ENCODE peak calls at places on chromosome 12, in ten cellular contexts. C is stimulated activated CD4-positive, alpha-beta T cell treated with anti-CD3 and anti-CD28 coated beads, Interleukin-12 subunit alpha, Interleukin-12 subunit beta, amount 100 ng/mL, for 4 hours; V is BE2C; F is NCI-H1105; S is M059J; Y is DMS79; B is CD8-positive, alpha-beta memory T cell; R is SIG-M5; T is COR-L47; L is EL. O is an unnamed sample.

GRCh38 chr12:58847876-58848600 is 72.3 kb downstream of the LRIG3 start:
- DNase-seq in L (no peak), R (no peak), B (no peak), V (no peak), Y (peak), T (no peak), S (peak), C (no peak), F (peak), O (no peak)

GRCh38 chr12:45732936-45733335 is 3.4 kb downstream of the ARID2 start:
- DNase-seq in B (no peak), V (no peak), Y (no peak), S (peak), C (no peak), R (no peak), F (no peak), L (no peak), T (no peak), O (no peak)

GRCh38 chr12:57085999-57086950 is 2.6 kb upstream of the NAB2 start:
- DNase-seq in T (peak), R (no peak), B (peak), L (peak), S (peak), C (peak), Y (no peak), V (peak), F (peak), O (peak)

GRCh38 chr12:96194901-96195844 is 998 bp downstream of the ELK3 start:
- DNase-seq in B (peak), F (no peak), R (peak), Y (no peak), L (peak), C (peak), S (peak), V (peak), T (no peak), O (peak)

GRCh38 chr12:65867428-65867827 is 43.1 kb downstream of the HMGA2 start:
- DNase-seq in L (peak), F (no peak), Y (no peak), B (no peak), T (no peak), V (no peak), C (no peak), R (no peak), S (peak), O (no peak)

GRCh38 chr12:94761559-94761958 is 111.2 kb upstream of the TMCC3 start:
- DNase-seq in S (peak), V (no peak), C (no peak), Y (no peak), R (no peak), B (no peak), L (peak), F (no peak), T (no peak), O (no peak)

GRCh38 chr12:132225214-132225613 is 81.0 kb downstream of the NOC4L start:
- DNase-seq in F (no peak), R (no peak), C (no peak), Y (no peak), B (no peak), T (no peak), V (no peak), S (no peak), L (no peak), O (no peak)

GRCh38 chr12:106138279-106138645 is 492 bp downstream of the NUAK1 start:
- DNase-seq in C (peak), R (no peak), S (no peak), B (no peak), V (peak), Y (no peak), T (no peak), L (peak), F (no peak), O (no peak)

GRCh38 chr12:14325716-14326343 is 39.7 kb upstream of the ATF7IP start:
- DNase-seq in F (no peak), B (no peak), L (no peak), R (no peak), S (no peak), V (no peak), Y (no peak), C (no peak), T (no peak), O (no peak)

GRCh38 chr12:53071591-53072551 is 7.3 kb downstream of the SPRYD3 start:
- DNase-seq in F (peak), Y (peak), B (no peak), S (no peak), L (no peak), C (no peak), V (no peak), T (peak), R (no peak), O (no peak)

GRCh38 chr12:9872743-9873142 is 3.6 kb upstream of the CLEC2B start:
- DNase-seq in S (no peak), V (no peak), Y (no peak), R (no peak), C (no peak), F (peak), T (no peak), B (no peak), L (no peak), O (no peak)

GRCh38 chr12:39606712-39607423 is 12.7 kb downstream of the ABCD2 start:
- DNase-seq in T (no peak), L (no peak), S (no peak), B (no peak), V (no peak), Y (no peak), C (no peak), F (no peak), R (no peak), O (no peak)

GRCh38 chr12:122022393-122023338 is 982 bp downstream of the BCL7A start:
- DNase-seq in Y (no peak), L (peak), S (peak), F (peak), T (no peak), B (no peak), C (peak), R (no peak), V (peak), O (peak)

GRCh38 chr12:29241821-29242591 is 92.9 kb downstream of the FAR2 start:
- DNase-seq in C (no peak), B (no peak), T (no peak), S (peak), L (peak), V (peak), Y (no peak), R (peak), F (no peak), O (peak)

GRCh38 chr12:3218150-3218845 is 141.1 kb downstream of the TSPAN9 start:
- DNase-seq in B (no peak), Y (peak), V (peak), L (peak), T (peak), S (peak), F (peak), C (no peak), R (no peak), O (peak)

GRCh38 chr12:119229837-119230236 is 51.1 kb downstream of the HSPB8 start:
- DNase-seq in S (peak), F (no peak), R (no peak), T (no peak), V (peak), B (no peak), C (no peak), Y (no peak), L (peak), O (peak)

GRCh38 chr12:121802843-121803698 is 738 bp upstream of the SETD1B start:
- DNase-seq in Y (peak), S (peak), L (peak), B (peak), F (peak), R (peak), C (peak), T (peak), V (peak), O (peak)

GRCh38 chr12:117279606-117280005 is 81.8 kb downstream of the NOS1 start:
- DNase-seq in R (no peak), L (no peak), F (peak), C (no peak), Y (peak), T (no peak), B (no peak), V (no peak), S (no peak), O (no peak)

GRCh38 chr12:95963104-95963503 is 20.0 kb downstream of the AMDHD1 start:
- DNase-seq in T (peak), Y (no peak), B (no peak), L (no peak), S (peak), F (no peak), V (no peak), C (no peak), R (no peak), O (no peak)

GRCh38 chr12:104863549-104863948 is 94.5 kb downstream of the SLC41A2 start:
- DNase-seq in L (peak), T (no peak), S (peak), R (no peak), B (no peak), Y (no peak), V (no peak), C (no peak), F (no peak), O (no peak)

GRCh38 chr12:20885116-20885515 is 74.6 kb downstream of the SLCO1B3 start:
- DNase-seq in F (no peak), S (no peak), T (no peak), R (no peak), C (no peak), L (no peak), V (no peak), Y (no peak), B (no peak), O (no peak)

GRCh38 chr12:10873374-10873773 is 10.7 kb downstream of the PRH1 start:
- DNase-seq in S (peak), B (no peak), L (peak), T (no peak), C (no peak), V (no peak), R (no peak), F (no peak), Y (no peak), O (no peak)

GRCh38 chr12:47813491-47814196 is 6.1 kb downstream of the HDAC7 start:
- DNase-seq in S (peak), R (no peak), Y (no peak), T (no peak), V (no peak), B (no peak), F (no peak), C (no peak), L (peak), O (no peak)

GRCh38 chr12:82952946-82953345 is 266.2 kb downstream of the TMTC2 start:
- DNase-seq in L (no peak), B (no peak), C (no peak), F (no peak), T (no peak), S (no peak), V (no peak), Y (no peak), R (no peak), O (no peak)

GRCh38 chr12:110022980-110023633 is 23.9 kb downstream of the ANKRD13A start:
- DNase-seq in T (no peak), B (no peak), F (no peak), L (peak), S (peak), Y (no peak), C (no peak), R (no peak), V (no peak), O (no peak)

GRCh38 chr12:71469235-71469873 is 29.8 kb downstream of the LGR5 start:
- DNase-seq in V (peak), B (no peak), C (no peak), F (no peak), R (no peak), L (peak), T (no peak), Y (no peak), S (peak), O (no peak)

O was measured in colonic mucosa.